ENCODE peak calls at places on chromosomes 4 and X, in four cellular contexts. One of them, this sample, is unnamed.

GRCh38 chr4:185265942-185266341 is 56.5 kb downstream of the SNX25 start:
- DNase-seq in IMR-90: peak; percentile 82
- DNase-seq in H9: no peak
- DNase-seq in H1: no peak
- DNase-seq in this sample: peak; percentile 86

GRCh38 chr4:158810487-158811215 is 41.8 kb downstream of the FNIP2 start:
- DNase-seq in IMR-90: peak; percentile 98
- DNase-seq in H9: no peak
- DNase-seq in H1: no peak
- DNase-seq in this sample: no peak

GRCh38 chr4:120557372-120557771 is 365.2 kb downstream of the PRDM5 start:
- DNase-seq in IMR-90: peak; percentile 2
- DNase-seq in H9: no peak
- DNase-seq in H1: no peak
- DNase-seq in this sample: peak; percentile 13

GRCh38 chrX:10083809-10084208 is 73.0 kb upstream of the CLCN4 start:
- DNase-seq in IMR-90: no peak
- DNase-seq in H9: no peak
- DNase-seq in H1: no peak
- DNase-seq in this sample: no peak

GRCh38 chr4:123346330-123346940 is 50.2 kb upstream of the SPRY1 start:
- DNase-seq in IMR-90: no peak
- DNase-seq in H9: no peak
- DNase-seq in H1: no peak
- DNase-seq in this sample: no peak

GRCh38 chr4:107708225-107708624 is 11.8 kb downstream of the PAPSS1 start:
- DNase-seq in IMR-90: no peak
- DNase-seq in H9: no peak
- DNase-seq in H1: no peak
- DNase-seq in this sample: no peak

GRCh38 chr4:1377606-1378261 is 28.5 kb downstream of the NKX1-1 start:
- DNase-seq in IMR-90: no peak
- DNase-seq in H9: no peak
- DNase-seq in H1: no peak
- DNase-seq in this sample: no peak

GRCh38 chr4:95232358-95233156 is 316.2 kb downstream of the UNC5C start:
- DNase-seq in IMR-90: no peak
- DNase-seq in H9: no peak
- DNase-seq in H1: no peak
- DNase-seq in this sample: no peak

GRCh38 chr4:70838400-70838971 is 1.2 kb downstream of the GRSF1 start:
- DNase-seq in IMR-90: peak; percentile 10
- DNase-seq in H9: no peak
- DNase-seq in H1: no peak
- DNase-seq in this sample: peak; percentile 21

GRCh38 chrX:69126642-69127041 is 38.6 kb downstream of the PJA1 start:
- DNase-seq in IMR-90: no peak
- DNase-seq in H9: no peak
- DNase-seq in H1: no peak
- DNase-seq in this sample: no peak

GRCh38 chr4:182179105-182179504 is 64.1 kb upstream of the TENM3 start:
- DNase-seq in IMR-90: peak; percentile 78
- DNase-seq in H9: no peak
- DNase-seq in H1: no peak
- DNase-seq in this sample: peak; percentile 67

GRCh38 chrX:133559909-133560308 is 144.6 kb upstream of the GPC4 start:
- DNase-seq in IMR-90: no peak
- DNase-seq in H9: no peak
- DNase-seq in H1: no peak
- DNase-seq in this sample: no peak

GRCh38 chrX:68842781-68843581 is 14.2 kb downstream of the EFNB1 start:
- DNase-seq in IMR-90: peak; percentile 19
- DNase-seq in H9: no peak
- DNase-seq in H1: no peak
- DNase-seq in this sample: no peak

GRCh38 chrX:39406799-39407198 is 605.5 kb downstream of the MID1IP1 start:
- DNase-seq in IMR-90: no peak
- DNase-seq in H9: no peak
- DNase-seq in H1: no peak
- DNase-seq in this sample: no peak

GRCh38 chrX:1075741-1076140 is 136.7 kb downstream of the CRLF2 start:
- DNase-seq in IMR-90: no peak
- DNase-seq in H9: no peak
- DNase-seq in H1: no peak
- DNase-seq in this sample: no peak

GRCh38 chr4:166197166-166197565 is 324.1 kb downstream of the TLL1 start:
- DNase-seq in IMR-90: no peak
- DNase-seq in H9: no peak
- DNase-seq in H1: no peak
- DNase-seq in this sample: no peak

GRCh38 chrX:54171527-54171926 is 11.5 kb downstream of the FAM120C start:
- DNase-seq in IMR-90: no peak
- DNase-seq in H9: no peak
- DNase-seq in H1: no peak
- DNase-seq in this sample: no peak

GRCh38 chr4:5448286-5448685 is 260.1 kb downstream of the EVC2 start:
- DNase-seq in IMR-90: no peak
- DNase-seq in H9: no peak
- DNase-seq in H1: no peak
- DNase-seq in this sample: no peak

GRCh38 chr4:159052315-159052714 is 50.6 kb upstream of the RAPGEF2 start:
- DNase-seq in IMR-90: no peak
- DNase-seq in H9: no peak
- DNase-seq in H1: no peak
- DNase-seq in this sample: no peak

GRCh38 chrX:133005038-133005437 is 46.6 kb upstream of the HS6ST2 start:
- DNase-seq in IMR-90: peak; percentile 1
- DNase-seq in H9: no peak
- DNase-seq in H1: no peak
- DNase-seq in this sample: peak; percentile 4

GRCh38 chr4:89123418-89123817 is 12.1 kb downstream of the TIGD2 start:
- DNase-seq in IMR-90: peak; percentile 41
- DNase-seq in H9: no peak
- DNase-seq in H1: no peak
- DNase-seq in this sample: no peak

GRCh38 chr4:153747406-153747805 is 12.4 kb downstream of the RNF175 start:
- DNase-seq in IMR-90: no peak
- DNase-seq in H9: no peak
- DNase-seq in H1: no peak
- DNase-seq in this sample: no peak

GRCh38 chr4:68732653-68733466 is 62.4 kb upstream of the UGT2B15 start:
- DNase-seq in IMR-90: no peak
- DNase-seq in H9: no peak
- DNase-seq in H1: no peak
- DNase-seq in this sample: peak; percentile 23

GRCh38 chr4:106541253-106541652 is 172.7 kb upstream of the GIMD1 start:
- DNase-seq in IMR-90: peak; percentile 64
- DNase-seq in H9: no peak
- DNase-seq in H1: no peak
- DNase-seq in this sample: no peak

GRCh38 chrX:140507223-140507981 is 2.5 kb upstream of the SOX3 start:
- DNase-seq in IMR-90: no peak
- DNase-seq in H9: peak; percentile 28
- DNase-seq in H1: peak; percentile 44
- DNase-seq in this sample: peak; percentile 63

GRCh38 chr4:99808260-99808857 is 8.3 kb upstream of the DAPP1 start:
- DNase-seq in IMR-90: peak; percentile 21
- DNase-seq in H9: peak; percentile 81
- DNase-seq in H1: peak; percentile 83
- DNase-seq in this sample: peak; percentile 85

GRCh38 chrX:9171841-9172240 is 137.9 kb upstream of the FAM9B start:
- DNase-seq in IMR-90: peak; percentile 82
- DNase-seq in H9: no peak
- DNase-seq in H1: no peak
- DNase-seq in this sample: no peak

GRCh38 chr4:84968936-84969335 is 2.4 kb upstream of the WDFY3 start:
- DNase-seq in IMR-90: no peak
- DNase-seq in H9: no peak
- DNase-seq in H1: no peak
- DNase-seq in this sample: no peak

GRCh38 chr4:67725981-67726380 is 25.0 kb upstream of the UBA6 start:
- DNase-seq in IMR-90: peak; percentile 75
- DNase-seq in H9: no peak
- DNase-seq in H1: no peak
- DNase-seq in this sample: no peak

GRCh38 chrX:108165349-108166111 is 74.0 kb downstream of the ATG4A start:
- DNase-seq in IMR-90: peak; percentile 51
- DNase-seq in H9: peak; percentile 63
- DNase-seq in H1: peak; percentile 45
- DNase-seq in this sample: peak; percentile 66

GRCh38 chr4:136302566-136302965 is 1229.7 kb downstream of the PCDH18 start:
- DNase-seq in IMR-90: no peak
- DNase-seq in H9: no peak
- DNase-seq in H1: no peak
- DNase-seq in this sample: no peak

GRCh38 chr4:36043241-36043640 is 201.1 kb downstream of the ARAP2 start:
- DNase-seq in IMR-90: no peak
- DNase-seq in H9: no peak
- DNase-seq in H1: no peak
- DNase-seq in this sample: no peak

GRCh38 chr4:6915041-6916005 is 5.7 kb downstream of the TBC1D14 start:
- DNase-seq in IMR-90: no peak
- DNase-seq in H9: no peak
- DNase-seq in H1: no peak
- DNase-seq in this sample: no peak
- H3K4me1 ChIP-seq in IMR-90: peaks cover 13% of the 10 kb centered on the region
- H3K4me1 ChIP-seq in H9: peaks cover 5% of the 10 kb centered on the region
- H3K4me1 ChIP-seq in H1: peaks cover 16% of the 10 kb centered on the region
- H3K4me1 ChIP-seq in this sample: no peaks in the 10 kb centered on the region

DNA sequence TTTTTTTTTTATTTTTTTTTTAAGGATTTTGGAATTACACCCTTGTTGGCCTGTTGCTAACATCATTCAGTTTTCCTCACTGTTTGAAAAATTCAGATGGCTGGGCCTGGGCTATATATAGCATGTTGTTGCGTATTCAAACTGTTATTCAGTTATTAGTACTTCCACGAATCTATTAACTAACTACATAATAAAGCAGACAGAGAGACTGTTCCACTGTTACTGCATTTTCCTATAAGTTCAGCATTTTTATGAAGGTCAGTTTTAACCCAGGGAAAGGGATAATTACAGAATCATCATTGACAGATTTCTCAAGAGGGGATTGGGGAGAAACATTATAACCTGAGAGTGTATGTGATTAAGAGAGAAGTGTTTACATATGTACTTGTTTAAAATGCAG is 3.1 kb downstream of the DOCK11 start:
- DNase-seq in IMR-90: no peak
- DNase-seq in H9: no peak
- DNase-seq in H1: no peak
- DNase-seq in this sample: no peak
- H3K56ac ChIP-seq in IMR-90: no peak overlapping the region
- H3K56ac ChIP-seq in H9: no peak overlapping the region
- H3K56ac ChIP-seq in H1: no peak overlapping the region
- H3K56ac ChIP-seq in this sample: no peak overlapping the region

GRCh38 chr4:102352774-102353173 is 7.5 kb upstream of the SLC39A8 start:
- DNase-seq in IMR-90: no peak
- DNase-seq in H9: no peak
- DNase-seq in H1: no peak
- DNase-seq in this sample: no peak

GRCh38 chr4:102345795-102346100 is 466 bp upstream of the SLC39A8 start:
- DNase-seq in IMR-90: no peak
- DNase-seq in H9: no peak
- DNase-seq in H1: no peak
- DNase-seq in this sample: no peak

GRCh38 chr4:102344955-102345794 is at the start of gene SLC39A8:
- DNase-seq in IMR-90: peak; percentile 44
- DNase-seq in H9: peak; percentile 92
- DNase-seq in H1: peak; percentile 89
- DNase-seq in this sample: peak; percentile 98

GRCh38 chr4:102350634-102351033 is 5.4 kb upstream of the SLC39A8 start:
- DNase-seq in IMR-90: no peak
- DNase-seq in H9: no peak
- DNase-seq in H1: no peak
- DNase-seq in this sample: no peak

DNA sequence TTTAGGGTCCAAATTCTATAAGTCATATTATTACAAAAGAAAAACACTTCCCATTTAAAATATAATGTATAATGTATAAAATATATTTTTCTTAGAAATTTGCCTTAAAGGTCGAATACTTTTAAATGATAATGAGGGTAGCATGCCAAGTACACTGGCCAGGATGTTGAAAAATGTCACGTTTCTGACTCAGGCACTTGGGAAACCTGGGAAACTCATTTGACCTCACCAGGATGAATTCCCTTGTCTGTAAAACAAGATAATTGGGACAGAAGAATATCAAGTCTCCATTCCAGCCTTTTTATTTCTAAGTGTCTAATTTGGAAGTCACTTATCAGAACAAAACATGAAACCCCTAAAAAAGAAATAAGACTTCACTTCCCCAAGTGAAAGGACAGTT is 3.4 kb upstream of the SLC39A8 start:
- DNase-seq in IMR-90: no peak
- DNase-seq in H9: no peak
- DNase-seq in H1: no peak
- DNase-seq in this sample: no peak
- H3K23ac ChIP-seq in IMR-90: no peak overlapping the region
- H3K23ac ChIP-seq in H9: no peak overlapping the region
- H3K23ac ChIP-seq in H1: no peak overlapping the region
- H3K23ac ChIP-seq in this sample: no peak overlapping the region

DNA sequence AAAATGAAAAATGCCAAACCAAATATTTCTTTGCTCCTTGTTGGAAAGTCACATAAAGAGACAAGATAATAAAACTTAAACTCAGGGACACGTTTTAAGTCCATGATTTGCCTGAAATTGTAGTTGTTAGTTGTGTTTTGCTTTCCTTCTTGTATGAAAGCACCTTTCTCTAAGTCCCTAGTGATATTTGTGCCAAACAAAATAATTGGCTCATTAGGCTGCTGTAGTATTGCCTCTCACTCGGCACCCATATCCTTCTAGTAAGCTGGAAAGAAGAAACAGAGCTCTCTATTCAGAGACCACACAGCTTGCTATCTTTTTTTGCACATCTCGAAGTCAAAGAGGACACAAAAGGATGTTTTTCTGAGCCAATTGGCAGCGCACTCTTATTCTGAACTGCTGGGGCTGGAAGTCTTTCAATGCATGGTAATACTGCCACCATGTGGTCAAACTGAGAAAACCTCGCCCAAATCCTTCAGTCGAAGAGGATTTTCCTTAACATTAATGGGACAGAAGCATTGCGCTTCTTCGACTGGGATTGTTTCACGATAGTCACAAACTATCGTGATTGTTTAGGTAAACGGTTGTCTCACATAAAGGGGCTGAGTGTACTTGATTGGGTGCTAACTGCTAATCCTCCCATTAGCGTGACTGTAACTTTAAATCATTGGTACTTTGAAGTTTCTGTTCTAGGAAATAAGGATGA is 571.9 kb upstream of the LCORL start:
- DNase-seq in IMR-90: peak; percentile 74
- DNase-seq in H9: peak; percentile 70
- DNase-seq in H1: peak; percentile 56
- DNase-seq in this sample: peak; percentile 82
- H3K4me1 ChIP-seq in IMR-90: no peaks in the 10 kb centered on the region
- H3K4me1 ChIP-seq in H9: no peaks in the 10 kb centered on the region
- H3K4me1 ChIP-seq in H1: no peaks in the 10 kb centered on the region
- H3K4me1 ChIP-seq in this sample: no peaks in the 10 kb centered on the region

GRCh38 chr4:38377195-38377594 is 286.8 kb upstream of the KLF3 start:
- DNase-seq in IMR-90: no peak
- DNase-seq in H9: no peak
- DNase-seq in H1: no peak
- DNase-seq in this sample: no peak
- H3K56ac ChIP-seq in IMR-90: no peak overlapping the region
- H3K56ac ChIP-seq in H9: no peak overlapping the region
- H3K56ac ChIP-seq in H1: no peak overlapping the region
- H3K56ac ChIP-seq in this sample: no peak overlapping the region